ENCODE peak calls at places on chromosomes 16 and 17, in seven cellular contexts. One of them, this sample, is unnamed.

GRCh38 chr17:22266231-22266630 is 573.9 kb downstream of the KCNJ18 start:
- DNase-seq in CD8-positive, alpha-beta memory T cell: no peak
- DNase-seq in left lung: no peak
- DNase-seq in AG04450: no peak
- DNase-seq in lung: no peak
- DNase-seq in upper lobe of right lung: peak
- DNase-seq in uterus: no peak
- DNase-seq in this sample: no peak

GRCh38 chr17:19753661-19754463 is 5.8 kb upstream of the ALDH3A1 start:
- DNase-seq in uterus: no peak
- DNase-seq in upper lobe of right lung: peak
- DNase-seq in lung: no peak
- DNase-seq in CD8-positive, alpha-beta memory T cell: no peak
- DNase-seq in AG04450: no peak
- DNase-seq in left lung: no peak
- DNase-seq in this sample: peak

GRCh38 chr16:78647491-78647890 is 548.0 kb downstream of the WWOX start:
- DNase-seq in upper lobe of right lung: no peak
- DNase-seq in CD8-positive, alpha-beta memory T cell: no peak
- DNase-seq in AG04450: no peak
- DNase-seq in lung: no peak
- DNase-seq in left lung: no peak
- DNase-seq in uterus: no peak
- DNase-seq in this sample: no peak

GRCh38 chr17:33038740-33039139 is 47.1 kb downstream of the SPACA3 start:
- DNase-seq in left lung: no peak
- DNase-seq in CD8-positive, alpha-beta memory T cell: no peak
- DNase-seq in upper lobe of right lung: no peak
- DNase-seq in AG04450: no peak
- DNase-seq in lung: no peak
- DNase-seq in uterus: peak
- DNase-seq in this sample: peak

GRCh38 chr17:65558683-65559311 is 2.7 kb downstream of the AXIN2 start:
- DNase-seq in CD8-positive, alpha-beta memory T cell: no peak
- DNase-seq in uterus: no peak
- DNase-seq in upper lobe of right lung: peak
- DNase-seq in lung: no peak
- DNase-seq in left lung: no peak
- DNase-seq in AG04450: no peak
- DNase-seq in this sample: no peak

GRCh38 chr16:50204426-50205108 is 51.5 kb downstream of the TENT4B start:
- DNase-seq in CD8-positive, alpha-beta memory T cell: no peak
- DNase-seq in upper lobe of right lung: no peak
- DNase-seq in lung: no peak
- DNase-seq in left lung: no peak
- DNase-seq in uterus: no peak
- DNase-seq in AG04450: no peak
- DNase-seq in this sample: no peak

GRCh38 chr17:1617620-1618174 is 10.9 kb downstream of the SLC43A2 start:
- DNase-seq in left lung: no peak
- DNase-seq in AG04450: no peak
- DNase-seq in lung: no peak
- DNase-seq in upper lobe of right lung: no peak
- DNase-seq in CD8-positive, alpha-beta memory T cell: no peak
- DNase-seq in uterus: no peak
- DNase-seq in this sample: peak

GRCh38 chr17:65389426-65389825 is 172.0 kb downstream of the AXIN2 start:
- DNase-seq in lung: no peak
- DNase-seq in CD8-positive, alpha-beta memory T cell: no peak
- DNase-seq in left lung: no peak
- DNase-seq in AG04450: no peak
- DNase-seq in uterus: no peak
- DNase-seq in upper lobe of right lung: no peak
- DNase-seq in this sample: no peak

GRCh38 chr16:84700518-84701277 is 898 bp downstream of the USP10 start:
- DNase-seq in uterus: no peak
- DNase-seq in upper lobe of right lung: no peak
- DNase-seq in CD8-positive, alpha-beta memory T cell: peak
- DNase-seq in lung: no peak
- DNase-seq in AG04450: no peak
- DNase-seq in left lung: no peak
- DNase-seq in this sample: peak

GRCh38 chr17:43579570-43580140 is 33.5 kb upstream of the ETV4 start:
- DNase-seq in uterus: no peak
- DNase-seq in upper lobe of right lung: no peak
- DNase-seq in AG04450: peak
- DNase-seq in lung: no peak
- DNase-seq in left lung: no peak
- DNase-seq in CD8-positive, alpha-beta memory T cell: no peak
- DNase-seq in this sample: no peak

GRCh38 chr17:6831662-6832263 is at the start of gene TEKT1:
- DNase-seq in uterus: peak
- DNase-seq in upper lobe of right lung: peak
- DNase-seq in AG04450: no peak
- DNase-seq in lung: peak
- DNase-seq in CD8-positive, alpha-beta memory T cell: peak
- DNase-seq in left lung: peak
- DNase-seq in this sample: peak

GRCh38 chr16:2846511-2847310 is 11.3 kb downstream of the PRSS22 start:
- DNase-seq in CD8-positive, alpha-beta memory T cell: no peak
- DNase-seq in AG04450: peak
- DNase-seq in uterus: no peak
- DNase-seq in left lung: no peak
- DNase-seq in upper lobe of right lung: no peak
- DNase-seq in lung: no peak
- DNase-seq in this sample: no peak

GRCh38 chr17:81924557-81925532 is 2.7 kb downstream of the MAFG start:
- DNase-seq in upper lobe of right lung: no peak
- DNase-seq in AG04450: no peak
- DNase-seq in CD8-positive, alpha-beta memory T cell: no peak
- DNase-seq in left lung: no peak
- DNase-seq in lung: no peak
- DNase-seq in uterus: no peak
- DNase-seq in this sample: no peak

GRCh38 chr17:65438708-65439294 is 122.6 kb downstream of the AXIN2 start:
- DNase-seq in CD8-positive, alpha-beta memory T cell: no peak
- DNase-seq in uterus: no peak
- DNase-seq in left lung: no peak
- DNase-seq in lung: no peak
- DNase-seq in upper lobe of right lung: no peak
- DNase-seq in AG04450: no peak
- DNase-seq in this sample: no peak

GRCh38 chr16:66616592-66616991 is 12.1 kb downstream of the CMTM3 start:
- DNase-seq in upper lobe of right lung: no peak
- DNase-seq in uterus: no peak
- DNase-seq in AG04450: no peak
- DNase-seq in CD8-positive, alpha-beta memory T cell: no peak
- DNase-seq in left lung: no peak
- DNase-seq in lung: no peak
- DNase-seq in this sample: no peak

GRCh38 chr16:66650707-66651473 is 45.7 kb downstream of the CMTM4 start:
- DNase-seq in CD8-positive, alpha-beta memory T cell: peak
- DNase-seq in AG04450: peak
- DNase-seq in lung: peak
- DNase-seq in left lung: peak
- DNase-seq in upper lobe of right lung: peak
- DNase-seq in uterus: peak
- DNase-seq in this sample: peak

GRCh38 chr17:40218006-40218739 is 931 bp upstream of the WIPF2 start:
- DNase-seq in left lung: no peak
- DNase-seq in uterus: no peak
- DNase-seq in AG04450: no peak
- DNase-seq in lung: no peak
- DNase-seq in CD8-positive, alpha-beta memory T cell: no peak
- DNase-seq in upper lobe of right lung: no peak
- DNase-seq in this sample: no peak

GRCh38 chr16:57480127-57480753 is 6.1 kb downstream of the DOK4 start:
- DNase-seq in AG04450: no peak
- DNase-seq in upper lobe of right lung: peak
- DNase-seq in lung: peak
- DNase-seq in uterus: peak
- DNase-seq in left lung: peak
- DNase-seq in CD8-positive, alpha-beta memory T cell: no peak
- DNase-seq in this sample: no peak

GRCh38 chr17:78000351-78000750 is 41.8 kb downstream of the TNRC6C start:
- DNase-seq in lung: no peak
- DNase-seq in CD8-positive, alpha-beta memory T cell: no peak
- DNase-seq in upper lobe of right lung: no peak
- DNase-seq in uterus: no peak
- DNase-seq in AG04450: no peak
- DNase-seq in left lung: no peak
- DNase-seq in this sample: no peak

GRCh38 chr17:61397086-61397842 is 2.4 kb upstream of the TBX2 start:
- DNase-seq in left lung: no peak
- DNase-seq in lung: no peak
- DNase-seq in AG04450: no peak
- DNase-seq in upper lobe of right lung: peak
- DNase-seq in CD8-positive, alpha-beta memory T cell: no peak
- DNase-seq in uterus: no peak
- DNase-seq in this sample: no peak

GRCh38 chr17:76145231-76146052 is 4.4 kb upstream of the FOXJ1 start:
- DNase-seq in left lung: no peak
- DNase-seq in CD8-positive, alpha-beta memory T cell: peak
- DNase-seq in AG04450: no peak
- DNase-seq in uterus: no peak
- DNase-seq in upper lobe of right lung: no peak
- DNase-seq in lung: no peak
- DNase-seq in this sample: no peak

GRCh38 chr17:82022981-82023446 is at the start of gene LRRC45:
- DNase-seq in left lung: peak
- DNase-seq in CD8-positive, alpha-beta memory T cell: peak
- DNase-seq in uterus: peak
- DNase-seq in upper lobe of right lung: peak
- DNase-seq in lung: peak
- DNase-seq in AG04450: peak
- DNase-seq in this sample: peak

GRCh38 chr17:5581655-5582054 is 2.7 kb downstream of the NLRP1 start:
- DNase-seq in uterus: no peak
- DNase-seq in left lung: no peak
- DNase-seq in lung: no peak
- DNase-seq in AG04450: no peak
- DNase-seq in upper lobe of right lung: no peak
- DNase-seq in CD8-positive, alpha-beta memory T cell: no peak
- DNase-seq in this sample: no peak

GRCh38 chr17:77208217-77208808 is 67.5 kb downstream of the SEC14L1 start:
- DNase-seq in upper lobe of right lung: no peak
- DNase-seq in AG04450: peak
- DNase-seq in CD8-positive, alpha-beta memory T cell: no peak
- DNase-seq in uterus: peak
- DNase-seq in left lung: no peak
- DNase-seq in lung: no peak
- DNase-seq in this sample: peak

DNA sequence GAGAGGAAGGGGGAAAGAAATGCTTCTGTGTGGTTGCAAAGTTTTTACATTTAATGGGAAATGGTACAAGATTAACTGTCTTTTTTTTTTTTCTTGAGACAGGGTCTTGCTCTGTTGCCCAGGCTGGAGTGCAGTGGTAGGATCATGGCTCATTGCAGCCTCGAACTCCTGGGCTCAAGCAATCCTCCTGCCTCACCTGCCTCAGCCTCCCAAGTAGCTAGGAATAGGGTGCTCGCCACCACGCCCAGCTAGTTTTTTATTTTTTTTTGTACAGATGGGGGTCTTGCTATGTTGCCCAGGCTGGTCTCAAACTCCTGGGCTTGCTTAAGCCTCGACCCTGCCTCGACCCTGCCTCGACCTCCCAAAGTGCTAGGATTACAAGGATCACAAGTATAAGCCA is 3.8 kb upstream of the ROGDI start:
- DNase-seq in upper lobe of right lung: no peak
- DNase-seq in uterus: no peak
- DNase-seq in CD8-positive, alpha-beta memory T cell: no peak
- DNase-seq in AG04450: no peak
- DNase-seq in lung: no peak
- DNase-seq in left lung: no peak
- DNase-seq in this sample: no peak
- H3K27ac ChIP-seq in upper lobe of right lung: no peak
- H3K27ac ChIP-seq in uterus: no peak
- H3K27ac ChIP-seq in CD8-positive, alpha-beta memory T cell: no peak
- H3K27ac ChIP-seq in AG04450: no peak
- H3K27ac ChIP-seq in lung: no peak
- H3K27ac ChIP-seq in left lung: no peak
- H3K27ac ChIP-seq in this sample: no peak

GRCh38 chr17:79519601-79520000 is 91.2 kb downstream of the RBFOX3 start:
- DNase-seq in CD8-positive, alpha-beta memory T cell: no peak
- DNase-seq in upper lobe of right lung: no peak
- DNase-seq in left lung: no peak
- DNase-seq in lung: no peak
- DNase-seq in AG04450: no peak
- DNase-seq in uterus: no peak
- DNase-seq in this sample: no peak
- H3K27ac ChIP-seq in CD8-positive, alpha-beta memory T cell: no peak
- H3K27ac ChIP-seq in upper lobe of right lung: no peak
- H3K27ac ChIP-seq in left lung: no peak
- H3K27ac ChIP-seq in lung: no peak
- H3K27ac ChIP-seq in AG04450: no peak
- H3K27ac ChIP-seq in uterus: no peak
- H3K27ac ChIP-seq in this sample: no peak

DNA sequence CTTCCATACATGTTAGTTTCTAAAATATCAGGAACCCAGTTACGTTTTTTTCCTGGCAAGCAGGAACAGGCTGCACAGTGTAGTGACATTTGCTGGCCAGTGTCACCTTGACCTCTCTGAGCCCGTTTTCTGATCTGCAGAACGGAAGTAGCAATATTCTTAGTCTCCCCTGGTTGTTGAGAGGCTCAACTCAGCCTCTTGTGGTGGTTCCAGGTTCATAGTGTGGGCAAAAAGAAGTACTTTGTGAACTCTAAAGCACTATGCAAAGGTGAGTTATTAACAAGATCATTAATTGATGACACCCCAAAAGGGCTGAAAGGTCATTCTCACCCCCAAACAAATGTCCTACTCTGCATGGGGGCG is 15.7 kb downstream of the IGF2BP1 start:
- DNase-seq in left lung: no peak
- DNase-seq in AG04450: no peak
- DNase-seq in CD8-positive, alpha-beta memory T cell: no peak
- DNase-seq in upper lobe of right lung: no peak
- DNase-seq in lung: no peak
- DNase-seq in uterus: no peak
- DNase-seq in this sample: no peak
- H3K27ac ChIP-seq in left lung: no peak
- H3K27ac ChIP-seq in AG04450: no peak
- H3K27ac ChIP-seq in CD8-positive, alpha-beta memory T cell: no peak
- H3K27ac ChIP-seq in upper lobe of right lung: no peak
- H3K27ac ChIP-seq in lung: no peak
- H3K27ac ChIP-seq in uterus: no peak
- H3K27ac ChIP-seq in this sample: no peak

DNA sequence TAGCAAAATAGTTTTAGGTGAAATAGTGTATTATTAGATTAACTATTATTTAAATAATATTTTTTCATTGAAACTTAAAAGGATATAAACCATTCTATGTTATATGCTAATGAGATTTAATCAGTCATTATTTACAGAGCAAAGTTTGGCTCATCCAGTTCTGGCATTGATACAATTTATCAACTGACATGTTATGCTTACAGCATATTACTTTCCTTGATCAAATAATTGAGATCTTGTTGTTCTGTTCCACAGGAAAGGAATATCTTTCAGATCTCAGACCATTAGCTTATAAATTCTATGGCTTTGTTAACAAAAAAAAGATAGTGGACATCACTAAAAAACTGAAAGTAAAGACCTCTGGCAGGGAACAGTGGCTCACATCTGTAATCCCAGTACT is 403.0 kb downstream of the ZFHX3 start:
- DNase-seq in upper lobe of right lung: no peak
- DNase-seq in lung: no peak
- DNase-seq in uterus: no peak
- DNase-seq in AG04450: no peak
- DNase-seq in CD8-positive, alpha-beta memory T cell: no peak
- DNase-seq in left lung: no peak
- DNase-seq in this sample: no peak
- H3K27ac ChIP-seq in upper lobe of right lung: no peak
- H3K27ac ChIP-seq in lung: no peak
- H3K27ac ChIP-seq in uterus: no peak
- H3K27ac ChIP-seq in AG04450: no peak
- H3K27ac ChIP-seq in CD8-positive, alpha-beta memory T cell: no peak
- H3K27ac ChIP-seq in left lung: no peak
- H3K27ac ChIP-seq in this sample: no peak

This sample was measured in heart right ventricle.